ENCODE peak calls at places on chromosomes 13 and 19, in five cellular contexts. Y, M, I, X and C are unnamed samples.

GRCh38 chr13:48192536-48192935 is 40.5 kb upstream of the ITM2B start:
- DNase-seq in Y (no peak), M (no peak), I (no peak), X (no peak), C (no peak)

GRCh38 chr19:32254128-32254527 is 91.3 kb upstream of the ZNF507 start:
- DNase-seq in Y (no peak), M (no peak), I (no peak), X (no peak), C (no peak)

GRCh38 chr13:113756441-113757097 is 2.5 kb upstream of the TMEM255B start:
- DNase-seq in Y (no peak), M (no peak), I (no peak), X (no peak), C (no peak)

GRCh38 chr13:48646791-48647190 is 6.9 kb upstream of the CYSLTR2 start:
- DNase-seq in Y (no peak), M (no peak), I (no peak), X (no peak), C (no peak)

GRCh38 chr13:68056816-68057710 is 826.9 kb upstream of the PCDH9 start:
- DNase-seq in Y (no peak), M (no peak), I (no peak), X (no peak), C (no peak)

GRCh38 chr19:38759590-38760003 is 13.7 kb downstream of the LGALS7 start:
- DNase-seq in Y (peak), M (no peak), I (no peak), X (no peak), C (no peak)

GRCh38 chr13:51999525-51999924 is 11.7 kb downstream of the ATP7B start:
- DNase-seq in Y (no peak), M (no peak), I (peak), X (peak), C (no peak)

GRCh38 chr13:21034602-21035190 is 26.7 kb downstream of the LATS2 start:
- DNase-seq in Y (no peak), M (peak), I (no peak), X (no peak), C (no peak)

GRCh38 chr13:97116754-97117153 is 105.4 kb upstream of the MBNL2 start:
- DNase-seq in Y (peak), M (no peak), I (no peak), X (no peak), C (no peak)

GRCh38 chr19:1307320-1307719 is 21.6 kb downstream of the EFNA2 start:
- DNase-seq in Y (no peak), M (no peak), I (no peak), X (no peak), C (no peak)

GRCh38 chr13:110506859-110507566 is 54.5 kb downstream of the RAB20 start:
- DNase-seq in Y (peak), M (no peak), I (peak), X (no peak), C (no peak)

GRCh38 chr13:99704390-99704789 is 203.1 kb downstream of the TM9SF2 start:
- DNase-seq in Y (no peak), M (no peak), I (no peak), X (no peak), C (no peak)

GRCh38 chr13:27334774-27335490 is 64.3 kb downstream of the RASL11A start:
- DNase-seq in Y (no peak), M (no peak), I (no peak), X (no peak), C (no peak)

GRCh38 chr13:18944501-18945068 is 237.0 kb downstream of the TUBA3C start:
- DNase-seq in Y (no peak), M (no peak), I (no peak), X (no peak), C (no peak)

GRCh38 chr13:26785845-26786630 is 25.5 kb upstream of the GPR12 start:
- DNase-seq in Y (peak), M (peak), I (peak), X (no peak), C (no peak)

GRCh38 chr19:31350693-31351211 is 1.5 kb upstream of the TSHZ3 start:
- DNase-seq in Y (peak), M (peak), I (peak), X (peak), C (peak)

GRCh38 chr19:33368074-33368864 is 5.2 kb upstream of the CEBPG start:
- DNase-seq in Y (no peak), M (no peak), I (no peak), X (no peak), C (no peak)

GRCh38 chr13:35987572-35988513 is 143.3 kb downstream of the DCLK1 start:
- DNase-seq in Y (no peak), M (no peak), I (no peak), X (peak), C (no peak)

GRCh38 chr13:34172048-34172447 is 354.1 kb downstream of the RFC3 start:
- DNase-seq in Y (no peak), M (no peak), I (no peak), X (no peak), C (no peak)

DNA sequence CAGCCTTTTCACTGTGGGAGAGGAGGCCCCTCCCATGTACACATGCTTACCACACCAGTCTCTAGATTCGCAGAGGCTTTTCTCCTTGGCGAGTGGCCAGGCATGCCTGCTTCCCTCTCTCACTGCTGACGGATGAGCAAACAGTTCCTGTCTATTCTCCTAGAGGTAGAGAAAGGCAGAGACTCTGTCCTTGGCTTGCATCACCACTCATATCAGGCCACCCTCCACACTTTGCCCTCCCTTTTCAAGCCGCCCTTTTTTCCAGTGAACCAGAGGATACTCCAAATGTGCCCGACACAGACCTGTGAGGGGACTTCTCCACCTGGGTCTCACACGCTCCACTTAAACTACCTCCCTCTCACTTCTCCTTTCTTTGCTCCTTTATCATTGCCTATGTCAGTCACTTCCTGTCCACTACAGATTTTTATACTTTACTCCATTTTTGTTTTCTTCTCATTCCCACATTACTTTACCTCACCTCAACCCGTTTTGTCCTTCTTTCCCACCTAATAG is 284.6 kb downstream of the DNAJC15 start:
- DNase-seq in Y (peak), M (no peak), I (peak), X (peak), C (no peak)
- TF ChIP-seq CTCF in Y (no peak), M (no peak), I (no peak), X (no peak), C (no peak)

DNA sequence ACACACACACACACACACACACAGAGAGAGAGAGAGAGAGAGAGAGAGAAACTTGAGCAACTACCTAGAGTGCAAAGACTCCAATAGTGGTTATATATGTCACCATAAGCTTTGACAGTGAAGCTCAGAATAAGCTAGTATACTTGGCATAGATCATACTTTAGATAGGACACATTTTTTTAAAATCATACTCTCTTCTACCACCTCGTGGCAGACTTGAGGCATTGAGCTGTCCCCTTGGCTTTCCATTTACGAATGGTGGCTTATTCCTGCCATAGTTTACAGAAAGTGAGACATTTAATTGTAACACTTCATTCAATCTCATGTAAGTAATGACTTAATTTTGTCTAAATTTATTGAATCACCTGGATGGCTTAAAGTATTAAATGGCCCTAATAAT is 108.2 kb downstream of the EDNRB start:
- DNase-seq in Y (no peak), M (no peak), I (no peak), X (no peak), C (no peak)
- TF ChIP-seq CTCF in Y (peak), M (no peak), I (peak), X (peak), C (peak)

DNA sequence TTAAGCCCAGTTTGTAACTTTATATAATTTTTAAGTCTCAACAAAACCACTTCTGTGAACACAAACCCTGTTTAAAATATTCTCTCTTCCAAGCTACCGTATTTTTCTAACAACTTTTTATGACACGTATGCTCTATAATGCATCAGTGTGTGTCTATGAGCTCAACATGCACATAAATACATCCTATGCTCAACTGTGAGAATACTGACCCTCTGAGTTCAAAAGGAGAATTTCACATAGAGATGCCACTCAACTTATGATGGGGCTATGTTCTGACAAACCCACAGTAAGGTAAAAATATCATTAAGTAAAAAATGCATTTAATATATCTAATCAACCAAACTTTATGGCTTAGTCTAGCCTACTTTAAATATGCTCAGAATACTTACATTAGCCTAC is 1139.7 kb upstream of the SPRY2 start:
- DNase-seq in Y (no peak), M (no peak), I (no peak), X (no peak), C (no peak)
- TF ChIP-seq CTCF in Y (no peak), M (no peak), I (no peak), X (no peak), C (peak)

DNA sequence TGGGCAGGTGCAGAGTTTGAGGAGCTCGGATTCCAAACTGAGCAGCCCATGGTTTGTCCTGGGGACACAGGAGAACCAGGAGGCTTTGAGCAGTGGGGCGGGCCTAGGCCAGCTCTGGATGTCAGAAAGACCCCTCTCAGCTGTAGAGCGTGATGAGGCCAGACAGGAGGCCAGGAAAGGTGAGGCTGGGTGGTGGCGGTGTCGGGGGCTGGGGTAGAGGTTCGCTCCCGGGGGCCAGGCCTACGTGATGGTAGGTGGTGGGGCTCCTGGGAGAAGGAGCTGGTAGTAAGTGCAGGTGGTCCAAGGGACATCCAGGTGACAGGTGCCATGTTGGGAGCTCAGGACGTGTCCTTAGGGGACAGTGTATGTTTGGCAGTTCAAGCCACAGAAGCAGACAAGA is 13.5 kb upstream of the PTOV1 start:
- DNase-seq in Y (no peak), M (no peak), I (no peak), X (no peak), C (no peak)
- TF ChIP-seq CTCF in Y (no peak), M (no peak), I (no peak), X (no peak), C (no peak)

DNA sequence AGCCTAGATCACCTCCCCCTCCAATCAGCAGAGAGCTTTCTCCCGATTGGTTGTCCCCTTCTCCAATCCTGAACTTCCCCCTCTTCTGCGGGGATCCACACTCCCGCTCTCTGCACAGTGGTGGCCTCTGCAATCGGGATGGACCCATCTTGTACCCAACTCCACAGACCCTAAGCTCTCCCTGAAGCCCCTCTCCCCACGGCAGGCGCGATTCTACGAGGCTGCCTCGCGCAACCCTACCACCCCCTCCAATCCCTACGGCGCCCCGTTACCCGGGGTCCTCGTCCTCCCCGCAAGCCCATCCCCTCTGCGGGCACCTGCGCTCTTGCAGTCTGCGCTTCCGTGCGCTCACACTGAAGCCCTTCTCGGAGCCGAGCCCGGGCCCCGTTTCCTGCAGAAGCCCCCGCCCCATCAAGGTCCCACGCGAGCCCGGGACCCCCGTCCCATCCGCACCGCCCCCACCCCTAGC is 459 bp downstream of the TMEM160 start:
- DNase-seq in Y (peak), M (peak), I (peak), X (peak), C (peak)
- TF ChIP-seq CTCF in Y (no peak), M (no peak), I (no peak), X (no peak), C (no peak)

DNA sequence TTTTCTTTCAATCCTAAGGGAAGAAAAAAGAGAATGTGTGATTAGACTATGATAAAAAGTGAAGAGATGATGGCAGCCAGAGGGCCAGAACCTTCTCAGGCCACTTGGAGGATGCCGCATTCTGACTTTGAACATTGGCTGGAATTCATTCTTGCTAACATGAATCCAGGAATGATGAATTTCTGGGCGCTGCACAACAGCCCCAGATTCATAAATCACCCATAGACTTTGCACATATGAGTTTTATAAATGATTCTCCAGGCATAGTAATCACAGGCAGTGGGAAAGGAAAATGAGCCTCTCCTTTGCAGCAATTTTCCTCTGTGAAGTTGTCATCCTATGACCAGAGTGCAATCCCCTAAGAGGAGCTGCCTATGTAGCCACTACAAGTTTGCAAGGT is 555.4 kb downstream of the KCTD12 start:
- DNase-seq in Y (no peak), M (no peak), I (no peak), X (no peak), C (no peak)
- TF ChIP-seq CTCF in Y (no peak), M (no peak), I (no peak), X (no peak), C (no peak)

GRCh38 chr19:19022380-19022961 is 10.8 kb downstream of the SUGP2 start:
- DNase-seq in Y (no peak), M (no peak), I (no peak), X (no peak), C (no peak)

GRCh38 chr19:19028526-19028925 is 4.8 kb downstream of the SUGP2 start:
- DNase-seq in Y (no peak), M (no peak), I (no peak), X (no peak), C (no peak)

GRCh38 chr19:19027228-19027627 is 6.1 kb downstream of the SUGP2 start:
- DNase-seq in Y (no peak), M (no peak), I (no peak), X (no peak), C (no peak)

GRCh38 chr19:19021115-19021514 is 12.2 kb downstream of the SUGP2 start:
- DNase-seq in Y (no peak), M (no peak), I (no peak), X (no peak), C (no peak)

DNA sequence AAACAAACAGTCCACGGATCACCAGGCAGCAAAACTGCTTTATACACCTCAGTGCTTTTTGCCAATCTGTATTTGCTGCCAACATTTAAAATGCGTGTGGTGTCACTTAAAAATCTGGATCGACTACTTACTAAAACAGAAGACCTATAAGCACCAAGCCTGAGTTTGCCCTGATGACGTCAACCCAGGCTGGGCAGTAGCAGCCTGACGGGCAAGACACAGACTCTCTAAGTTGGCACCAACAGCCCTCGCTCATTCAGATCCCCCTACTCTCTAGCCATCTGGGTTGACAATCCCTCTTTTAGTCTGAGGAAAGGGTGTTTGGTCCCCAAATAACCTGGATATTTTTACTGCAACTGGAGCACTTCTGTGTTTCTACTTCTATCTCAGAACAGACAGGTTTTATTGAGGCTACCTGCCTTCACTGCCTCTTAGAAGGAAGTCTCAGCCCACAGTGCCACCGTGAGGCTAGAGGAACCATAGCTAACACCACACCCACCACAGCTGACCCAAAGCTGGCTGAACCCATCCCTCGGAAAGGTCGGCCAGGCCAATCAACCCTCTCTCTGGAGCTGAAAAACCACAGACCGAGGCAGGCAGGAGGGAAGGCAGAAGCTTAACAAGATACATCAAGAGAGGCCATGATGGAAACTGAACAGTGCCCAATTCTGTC is 6.9 kb downstream of the SUGP2 start:
- DNase-seq in Y (peak), M (no peak), I (no peak), X (peak), C (no peak)
- TF ChIP-seq CTCF in Y (no peak), M (no peak), I (peak), X (no peak), C (no peak)

GRCh38 chr13:77827350-77827749 is 91.3 kb downstream of the EDNRB start:
- DNase-seq in Y (peak), M (no peak), I (no peak), X (no peak), C (no peak)
- TF ChIP-seq CTCF in Y (no peak), M (no peak), I (no peak), X (no peak), C (no peak)

DNA sequence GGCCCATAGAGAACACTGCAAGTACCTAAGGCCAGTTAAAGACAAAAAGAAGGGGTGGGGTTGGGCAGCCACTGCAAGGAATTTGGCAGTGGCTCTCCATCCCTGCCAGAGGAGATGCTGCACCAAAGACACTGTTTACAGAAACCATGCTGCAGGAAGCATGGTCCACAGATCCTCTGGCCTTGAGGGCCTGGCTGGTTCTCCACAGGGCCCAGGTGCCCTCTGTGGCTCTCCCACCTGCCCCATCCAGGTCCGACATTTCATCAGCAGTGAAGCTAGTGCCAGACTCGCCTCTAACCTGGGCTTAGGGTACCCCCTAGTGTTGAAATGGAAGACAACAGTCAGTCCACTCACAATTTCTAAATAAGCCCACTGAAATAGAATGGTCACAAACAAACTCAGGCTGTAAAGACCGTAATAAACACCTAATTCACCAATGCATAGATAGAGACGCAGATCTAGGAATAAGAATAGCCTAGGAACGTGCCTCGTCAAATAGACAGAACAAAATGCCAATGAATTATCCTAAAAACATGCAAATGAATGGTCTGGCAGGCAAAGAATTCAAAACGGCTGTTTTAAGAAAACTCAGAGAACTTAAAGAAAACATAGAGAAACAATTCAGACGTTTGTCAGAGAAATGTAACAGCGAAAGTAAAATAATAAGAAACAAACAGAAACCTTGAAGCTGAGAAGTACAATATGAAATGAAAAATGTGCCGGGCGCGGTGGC is 23.3 kb downstream of the LYPD4 start:
- DNase-seq in Y (no peak), M (peak), I (no peak), X (no peak), C (no peak)
- TF ChIP-seq CTCF in Y (peak), M (peak), I (peak), X (peak), C (peak)